ENCODE peak calls at places on chromosome 19, in five cellular contexts. J is HCT116, H is SK-N-SH, X is HepG2, T is GM12878. Z is an unnamed sample.

GRCh38 chr19:41804327-41804726 is 7.9 kb downstream of the CEACAM3 start:
- DNase-seq in J (no peak), H (no peak), X (no peak), T (no peak), Z (no peak)

GRCh38 chr19:53158119-53158656 is 665 bp downstream of the ZNF347 start:
- DNase-seq in J (no peak), H (peak; percentile 58), X (no peak), T (no peak), Z (peak; percentile 53)

GRCh38 chr19:35149463-35149862 is 5.1 kb upstream of the FXYD5 start:
- DNase-seq in J (no peak), H (no peak), X (no peak), T (no peak), Z (no peak)

GRCh38 chr19:3975144-3975543 is 4.2 kb upstream of the DAPK3 start:
- DNase-seq in J (no peak), H (no peak), X (no peak), T (no peak), Z (no peak)

GRCh38 chr19:41376241-41376997 is at the start of gene TMEM91:
- DNase-seq in J (no peak), H (peak; percentile 75), X (no peak), T (no peak), Z (peak; percentile 61)

GRCh38 chr19:12720851-12721655 is 2.7 kb downstream of the TNPO2 start:
- DNase-seq in J (no peak), H (peak; percentile 62), X (no peak), T (no peak), Z (no peak)

GRCh38 chr19:48798937-48799336 is 11.9 kb downstream of the BCAT2 start:
- DNase-seq in J (no peak), H (peak; percentile 19), X (no peak), T (peak; percentile 25), Z (no peak)

GRCh38 chr19:14977128-14977527 is 2.5 kb downstream of the SLC1A6 start:
- DNase-seq in J (no peak), H (no peak), X (no peak), T (no peak), Z (no peak)

GRCh38 chr19:5186293-5187050 is 154.1 kb downstream of the PTPRS start:
- DNase-seq in J (no peak), H (no peak), X (no peak), T (no peak), Z (no peak)

GRCh38 chr19:13036366-13036976 is 41.2 kb downstream of the NFIX start:
- DNase-seq in J (peak; percentile 56), H (no peak), X (no peak), T (no peak), Z (peak; percentile 31)

GRCh38 chr19:35223856-35224505 is 4.6 kb downstream of the FAM187B start:
- DNase-seq in J (no peak), H (no peak), X (no peak), T (no peak), Z (no peak)

GRCh38 chr19:6364353-6364752 is 3.0 kb downstream of the CLPP start:
- DNase-seq in J (no peak), H (no peak), X (no peak), T (no peak), Z (no peak)

GRCh38 chr19:45340232-45340898 is at the start of gene KLC3:
- DNase-seq in J (peak; percentile 27), H (peak; percentile 70), X (no peak), T (no peak), Z (peak; percentile 65)

GRCh38 chr19:29618434-29618833 is 12.4 kb downstream of the POP4 start:
- DNase-seq in J (no peak), H (no peak), X (no peak), T (no peak), Z (no peak)

GRCh38 chr19:6533746-6534418 is 3.1 kb downstream of the TNFSF9 start:
- DNase-seq in J (no peak), H (no peak), X (no peak), T (no peak), Z (no peak)

GRCh38 chr19:6056801-6057650 is 53.3 kb downstream of the RFX2 start:
- DNase-seq in J (no peak), H (no peak), X (peak; percentile 77), T (no peak), Z (no peak)

GRCh38 chr19:17035842-17036424 is 9.3 kb upstream of the CPAMD8 start:
- DNase-seq in J (no peak), H (no peak), X (no peak), T (no peak), Z (no peak)

GRCh38 chr19:16262618-16263017 is 62.0 kb upstream of the KLF2 start:
- DNase-seq in J (no peak), H (peak; percentile 67), X (peak; percentile 81), T (no peak), Z (no peak)

GRCh38 chr19:40807147-40808020 is 8.4 kb downstream of the EGLN2 start:
- DNase-seq in J (no peak), H (no peak), X (peak; percentile 49), T (no peak), Z (peak; percentile 82)

GRCh38 chr19:17058236-17058635 is 17.0 kb downstream of the HAUS8 start:
- DNase-seq in J (no peak), H (no peak), X (no peak), T (no peak), Z (no peak)

GRCh38 chr19:45040059-45040767 is 1.4 kb downstream of the CLASRP start:
- DNase-seq in J (no peak), H (no peak), X (no peak), T (no peak), Z (no peak)

GRCh38 chr19:45653634-45654033 is 14.4 kb upstream of the GIPR start:
- DNase-seq in J (no peak), H (no peak), X (no peak), T (no peak), Z (no peak)

GRCh38 chr19:27906081-27906480 is 1306.9 kb downstream of the UQCRFS1 start:
- DNase-seq in J (no peak), H (no peak), X (no peak), T (no peak), Z (no peak)

GRCh38 chr19:22882797-22883196 is 50.7 kb downstream of the ZNF723 start:
- DNase-seq in J (peak; percentile 3), H (peak; percentile 4), X (peak; percentile 15), T (no peak), Z (peak; percentile 39)

GRCh38 chr19:2168619-2169424 is 5.1 kb downstream of the DOT1L start:
- DNase-seq in J (peak; percentile 98), H (peak; percentile 85), X (peak; percentile 99), T (peak; percentile 92), Z (peak; percentile 88)

GRCh38 chr19:42095814-42096230 is 19.9 kb downstream of the ZNF574 start:
- DNase-seq in J (no peak), H (no peak), X (no peak), T (no peak), Z (no peak)

GRCh38 chr19:47549341-47549768 is 23.6 kb downstream of the ZNF541 start:
- DNase-seq in J (no peak), H (no peak), X (no peak), T (no peak), Z (no peak)

GRCh38 chr19:13574933-13575332 is 68.7 kb upstream of the CACNA1A start:
- DNase-seq in J (peak; percentile 16), H (peak; percentile 43), X (peak; percentile 7), T (no peak), Z (peak; percentile 5)

GRCh38 chr19:4472174-4472974 is at the start of gene HDGFL2:
- DNase-seq in J (no peak), H (no peak), X (no peak), T (no peak), Z (no peak)

GRCh38 chr19:54077334-54077733 is 3.8 kb downstream of the TARM1 start:
- DNase-seq in J (no peak), H (no peak), X (no peak), T (no peak), Z (no peak)

GRCh38 chr19:4988770-4989251 is 19.9 kb downstream of the KDM4B start:
- DNase-seq in J (no peak), H (no peak), X (no peak), T (no peak), Z (no peak)

GRCh38 chr19:41876847-41877489 is at the start of gene CD79A:
- DNase-seq in J (no peak), H (no peak), X (no peak), T (peak; percentile 92), Z (no peak)

DNA sequence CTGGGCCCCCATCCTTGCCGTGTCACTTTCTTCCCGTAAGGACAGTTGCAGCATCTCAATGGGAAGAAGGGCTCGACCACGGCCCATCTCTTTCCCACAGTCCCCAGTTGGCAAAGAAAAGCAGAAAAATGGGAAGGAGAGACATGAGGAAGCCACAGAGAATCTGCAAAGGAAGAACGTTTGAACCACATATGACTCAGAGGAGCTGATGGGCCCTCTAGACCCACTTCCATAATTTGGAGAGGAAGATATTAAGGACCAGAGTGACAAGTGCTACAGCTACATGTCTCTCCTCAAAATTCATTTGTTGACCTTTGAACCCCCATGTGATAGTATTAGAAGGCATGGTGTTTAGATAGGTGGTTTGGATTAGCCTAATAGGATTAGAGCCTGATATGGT is 1.8 kb upstream of the SIGLEC12 start:
- DNase-seq in J (no peak), H (no peak), X (no peak), T (no peak), Z (no peak)
- TF ChIP-seq JUND in J (no peak), H (no peak), X (no peak), T (no peak), Z (no peak)

GRCh38 chr19:39083983-39084731 is at the start of gene ACP7:
- DNase-seq in J (no peak), H (peak; percentile 64), X (no peak), T (no peak), Z (peak; percentile 24)
- TF ChIP-seq JUND in J (no peak), H (no peak), X (no peak), T (no peak), Z (no peak)

GRCh38 chr19:19865750-19866598 is at the start of gene ZNF253:
- DNase-seq in J (no peak), H (peak; percentile 92), X (peak; percentile 95), T (peak; percentile 83), Z (peak; percentile 97)
- TF ChIP-seq JUND in J (no peak), H (no peak), X (no peak), T (no peak), Z (no peak)

GRCh38 chr19:10566658-10567410 is 1.0 kb upstream of the KRI1 start:
- DNase-seq in J (no peak), H (no peak), X (no peak), T (peak; percentile 82), Z (no peak)

GRCh38 chr19:10565567-10566407 is at the start of gene KRI1:
- DNase-seq in J (peak; percentile 90), H (peak; percentile 99), X (peak; percentile 93), T (peak; percentile 88), Z (peak; percentile 95)

GRCh38 chr19:10566408-10566657 is 523 bp upstream of the KRI1 start:
- DNase-seq in J (no peak), H (no peak), X (no peak), T (no peak), Z (no peak)

GRCh38 chr19:10562609-10563008 is 3.2 kb downstream of the KRI1 start:
- DNase-seq in J (no peak), H (no peak), X (no peak), T (no peak), Z (no peak)

DNA sequence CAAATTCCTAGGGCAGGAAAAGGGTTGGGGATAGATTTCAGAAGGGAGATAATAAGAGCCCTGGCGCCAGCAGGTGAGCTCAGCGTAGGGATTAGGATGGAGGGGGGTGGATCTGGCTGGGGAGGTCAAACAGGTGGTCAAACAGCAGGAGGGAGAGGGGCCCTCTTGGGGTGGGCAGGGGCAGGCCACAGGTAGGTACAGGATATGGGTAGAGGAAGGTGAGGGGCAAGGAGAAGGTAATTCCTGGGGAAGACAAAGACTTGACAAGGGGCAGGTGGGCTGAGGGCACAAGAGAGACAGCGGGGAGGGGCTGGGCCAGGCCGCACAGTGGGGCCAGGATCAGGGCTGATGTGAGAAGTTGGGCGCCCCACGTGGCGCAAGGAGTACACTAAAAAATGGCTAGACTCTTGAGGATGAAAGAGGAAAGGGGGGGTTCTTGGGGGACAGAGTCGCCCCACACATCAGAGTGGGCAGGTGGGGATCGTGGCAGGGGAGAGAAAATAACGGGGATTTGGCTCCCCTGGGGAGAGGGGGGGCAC is 713 bp downstream of the KRI1 start:
- DNase-seq in J (no peak), H (peak; percentile 76), X (no peak), T (no peak), Z (peak; percentile 56)
- TF ChIP-seq JUND in J (no peak), H (no peak), X (no peak), T (no peak), Z (no peak)

Z was measured in T47D.